ENCODE peak calls at places on chromosomes 6 and 20, in nine cellular contexts. L, E, Z, B, C, X, R, J and U are unnamed samples.
A peak's percentile ranks its signal among the peaks of the same experiment; 100 is the strongest.

GRCh38 chr6:36820700-36821580 is 18.3 kb downstream of the CPNE5 start:
- DNase-seq in L (no peak), E (peak; percentile 41), Z (no peak), B (no peak), C (no peak), X (no peak), R (no peak), J (no peak), U (no peak)

GRCh38 chr20:32455171-32455900 is 97.2 kb downstream of the ASXL1 start:
- DNase-seq in L (no peak), E (no peak), Z (no peak), B (no peak), C (no peak), X (no peak), R (no peak), J (no peak), U (no peak)

GRCh38 chr6:169968541-169969270 is 217.3 kb downstream of the ERMARD start:
- DNase-seq in L (no peak), E (no peak), Z (peak; percentile 38), B (no peak), C (peak; percentile 26), X (no peak), R (no peak), J (no peak), U (peak; percentile 35)

GRCh38 chr6:41756354-41756753 is 9.2 kb upstream of the PGC start:
- DNase-seq in L (no peak), E (no peak), Z (no peak), B (no peak), C (no peak), X (peak; percentile 30), R (no peak), J (no peak), U (no peak)

GRCh38 chr6:87139236-87139635 is 16.1 kb upstream of the ZNF292 start:
- DNase-seq in L (peak; percentile 42), E (peak; percentile 69), Z (no peak), B (peak; percentile 41), C (no peak), X (no peak), R (peak; percentile 75), J (peak; percentile 67), U (no peak)

GRCh38 chr6:22113046-22113766 is 183.6 kb downstream of the PRL start:
- DNase-seq in L (no peak), E (peak; percentile 99), Z (no peak), B (no peak), C (no peak), X (no peak), R (no peak), J (no peak), U (peak; percentile 77)

GRCh38 chr6:28161410-28162079 is 19.9 kb downstream of the ZKSCAN8 start:
- DNase-seq in L (peak; percentile 77), E (peak; percentile 66), Z (peak; percentile 68), B (peak; percentile 75), C (peak; percentile 79), X (peak; percentile 85), R (peak; percentile 71), J (peak; percentile 13), U (peak; percentile 91)

GRCh38 chr20:1671891-1672669 is 14.5 kb upstream of the SIRPG start:
- DNase-seq in L (no peak), E (no peak), Z (no peak), B (no peak), C (no peak), X (no peak), R (no peak), J (no peak), U (no peak)

GRCh38 chr6:139538366-139538765 is 163.9 kb upstream of the CITED2 start:
- DNase-seq in L (no peak), E (no peak), Z (no peak), B (no peak), C (no peak), X (no peak), R (no peak), J (no peak), U (no peak)

GRCh38 chr20:49610701-49611538 is 43.0 kb upstream of the PTGIS start:
- DNase-seq in L (peak; percentile 63), E (peak; percentile 59), Z (peak; percentile 74), B (peak; percentile 64), C (peak; percentile 93), X (peak; percentile 87), R (peak; percentile 56), J (peak; percentile 90), U (peak; percentile 93)

GRCh38 chr20:59207742-59208357 is 44.2 kb downstream of the ZNF831 start:
- DNase-seq in L (peak; percentile 73), E (peak; percentile 4), Z (peak; percentile 66), B (peak; percentile 79), C (peak; percentile 80), X (peak; percentile 62), R (no peak), J (peak; percentile 86), U (no peak)

GRCh38 chr6:38080889-38081288 is 261.4 kb downstream of the ZFAND3 start:
- DNase-seq in L (no peak), E (peak; percentile 39), Z (no peak), B (no peak), C (no peak), X (no peak), R (no peak), J (no peak), U (no peak)

GRCh38 chr6:155171109-155171746 is 92.6 kb upstream of the CLDN20 start:
- DNase-seq in L (peak; percentile 66), E (peak; percentile 92), Z (peak; percentile 56), B (peak; percentile 76), C (no peak), X (no peak), R (no peak), J (no peak), U (peak; percentile 92)

GRCh38 chr6:118186676-118187567 is 279.9 kb downstream of the SLC35F1 start:
- DNase-seq in L (no peak), E (peak; percentile 6), Z (no peak), B (no peak), C (no peak), X (no peak), R (no peak), J (no peak), U (no peak)